ENCODE peak calls at places on chromosomes 16 and 17, in seven cellular contexts. One of them, this sample, is unnamed.

GRCh38 chr16:65663774-65664173 is 541.9 kb upstream of the CDH11 start:
- DNase-seq in PC-3: peak
- DNase-seq in GM23338: no peak
- DNase-seq in hepatocyte: no peak
- DNase-seq in MM.1S: no peak
- DNase-seq in HCT116: no peak
- DNase-seq in neural progenitor cell: no peak
- DNase-seq in this sample: no peak

GRCh38 chr16:88103581-88104188 is 152.5 kb downstream of the BANP start:
- DNase-seq in PC-3: no peak
- DNase-seq in neural progenitor cell: no peak
- DNase-seq in GM23338: no peak
- DNase-seq in hepatocyte: no peak
- DNase-seq in HCT116: no peak
- DNase-seq in MM.1S: no peak
- DNase-seq in this sample: no peak

GRCh38 chr16:71287903-71288302 is 1.3 kb downstream of the CMTR2 start:
- DNase-seq in neural progenitor cell: peak
- DNase-seq in PC-3: peak
- DNase-seq in hepatocyte: peak
- DNase-seq in MM.1S: no peak
- DNase-seq in HCT116: no peak
- DNase-seq in GM23338: no peak
- DNase-seq in this sample: peak

GRCh38 chr17:33778505-33779398 is 476.3 kb upstream of the CCL2 start:
- DNase-seq in MM.1S: peak
- DNase-seq in neural progenitor cell: peak
- DNase-seq in PC-3: peak
- DNase-seq in GM23338: peak
- DNase-seq in hepatocyte: peak
- DNase-seq in HCT116: peak
- DNase-seq in this sample: peak

GRCh38 chr16:3949946-3950342 is 69.4 kb upstream of the CREBBP start:
- DNase-seq in MM.1S: no peak
- DNase-seq in hepatocyte: no peak
- DNase-seq in PC-3: no peak
- DNase-seq in HCT116: no peak
- DNase-seq in GM23338: no peak
- DNase-seq in neural progenitor cell: no peak
- DNase-seq in this sample: no peak

GRCh38 chr17:41178843-41179616 is 1.0 kb upstream of the KRTAP4-2 start:
- DNase-seq in hepatocyte: no peak
- DNase-seq in GM23338: no peak
- DNase-seq in neural progenitor cell: no peak
- DNase-seq in PC-3: peak
- DNase-seq in MM.1S: no peak
- DNase-seq in HCT116: no peak
- DNase-seq in this sample: peak

GRCh38 chr16:25257956-25258855 is 561 bp upstream of the ZKSCAN2 start:
- DNase-seq in hepatocyte: peak
- DNase-seq in HCT116: peak
- DNase-seq in PC-3: peak
- DNase-seq in GM23338: peak
- DNase-seq in neural progenitor cell: peak
- DNase-seq in MM.1S: peak
- DNase-seq in this sample: peak

GRCh38 chr17:17491546-17491988 is 4.6 kb downstream of the RASD1 start:
- DNase-seq in PC-3: no peak
- DNase-seq in MM.1S: no peak
- DNase-seq in neural progenitor cell: no peak
- DNase-seq in HCT116: no peak
- DNase-seq in GM23338: no peak
- DNase-seq in hepatocyte: no peak
- DNase-seq in this sample: no peak

GRCh38 chr16:57945740-57946138 is 25.2 kb downstream of the CNGB1 start:
- DNase-seq in MM.1S: no peak
- DNase-seq in GM23338: peak
- DNase-seq in HCT116: no peak
- DNase-seq in hepatocyte: no peak
- DNase-seq in PC-3: no peak
- DNase-seq in neural progenitor cell: no peak
- DNase-seq in this sample: peak

GRCh38 chr16:566475-567361 is at the start of gene NHLRC4:
- DNase-seq in MM.1S: peak
- DNase-seq in hepatocyte: peak
- DNase-seq in neural progenitor cell: peak
- DNase-seq in PC-3: no peak
- DNase-seq in GM23338: peak
- DNase-seq in HCT116: no peak
- DNase-seq in this sample: peak

DNA sequence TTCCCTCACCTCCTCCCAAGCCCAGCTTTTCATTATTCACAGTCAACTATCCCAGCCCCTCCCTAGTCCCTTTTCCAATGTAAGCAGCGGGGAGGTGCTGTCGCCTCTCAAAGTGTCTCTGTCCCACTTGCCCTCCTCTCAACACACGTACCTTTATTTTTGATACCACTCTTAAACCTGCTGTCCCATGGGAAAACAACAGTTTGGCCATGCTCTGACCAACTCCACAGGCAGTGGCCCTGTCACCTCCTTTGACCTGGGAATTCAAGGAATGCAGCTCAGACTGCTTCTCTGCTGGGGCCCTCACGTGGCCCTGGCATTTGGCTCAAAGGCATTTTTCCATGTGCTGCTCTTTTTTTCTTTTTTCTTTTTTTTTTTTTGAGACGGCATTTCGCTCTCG is 4.2 kb downstream of the LYRM9 start:
- DNase-seq in GM23338: peak
- DNase-seq in hepatocyte: peak
- DNase-seq in MM.1S: no peak
- DNase-seq in neural progenitor cell: peak
- DNase-seq in HCT116: no peak
- DNase-seq in PC-3: no peak
- DNase-seq in this sample: no peak
- TF ChIP-seq EZH2phosphoT487 in GM23338: no peak
- TF ChIP-seq EZH2phosphoT487 in hepatocyte: no peak
- TF ChIP-seq EZH2phosphoT487 in MM.1S: no peak
- TF ChIP-seq EZH2phosphoT487 in neural progenitor cell: no peak
- TF ChIP-seq EZH2phosphoT487 in HCT116: no peak
- TF ChIP-seq EZH2phosphoT487 in PC-3: no peak
- TF ChIP-seq EZH2phosphoT487 in this sample: no peak

GRCh38 chr17:1487939-1488825 is 4.3 kb downstream of the MYO1C start:
- DNase-seq in PC-3: peak
- DNase-seq in GM23338: peak
- DNase-seq in hepatocyte: peak
- DNase-seq in MM.1S: peak
- DNase-seq in HCT116: no peak
- DNase-seq in neural progenitor cell: peak
- DNase-seq in this sample: peak
- TF ChIP-seq EZH2 in PC-3: no peak
- TF ChIP-seq EZH2 in GM23338: no peak
- TF ChIP-seq EZH2 in hepatocyte: no peak
- TF ChIP-seq EZH2 in MM.1S: no peak
- TF ChIP-seq EZH2 in HCT116: no peak
- TF ChIP-seq EZH2 in neural progenitor cell: peak
- TF ChIP-seq EZH2 in this sample: no peak

GRCh38 chr17:39972271-39972670 is 8.3 kb upstream of the PSMD3 start:
- DNase-seq in PC-3: no peak
- DNase-seq in neural progenitor cell: no peak
- DNase-seq in HCT116: no peak
- DNase-seq in hepatocyte: no peak
- DNase-seq in MM.1S: no peak
- DNase-seq in GM23338: no peak
- DNase-seq in this sample: peak
- TF ChIP-seq EZH2phosphoT487 in PC-3: no peak
- TF ChIP-seq EZH2phosphoT487 in neural progenitor cell: no peak
- TF ChIP-seq EZH2phosphoT487 in HCT116: no peak
- TF ChIP-seq EZH2phosphoT487 in hepatocyte: no peak
- TF ChIP-seq EZH2phosphoT487 in MM.1S: no peak
- TF ChIP-seq EZH2phosphoT487 in GM23338: no peak
- TF ChIP-seq EZH2phosphoT487 in this sample: no peak

GRCh38 chr17:74935585-74936469 is at the start of gene OTOP3:
- DNase-seq in HCT116: no peak
- DNase-seq in GM23338: peak
- DNase-seq in hepatocyte: no peak
- DNase-seq in MM.1S: no peak
- DNase-seq in neural progenitor cell: peak
- DNase-seq in PC-3: no peak
- DNase-seq in this sample: peak
- TF ChIP-seq EZH2 in HCT116: no peak
- TF ChIP-seq EZH2 in GM23338: peak
- TF ChIP-seq EZH2 in hepatocyte: peak
- TF ChIP-seq EZH2 in MM.1S: peak
- TF ChIP-seq EZH2 in neural progenitor cell: peak
- TF ChIP-seq EZH2 in PC-3: peak
- TF ChIP-seq EZH2 in this sample: peak